ENCODE peak calls at places on chromosome 5, in six cellular contexts. One of them, this sample, is unnamed.

GRCh38 chr5:61625682-61626620 is 293.9 kb downstream of the ZSWIM6 start:
- DNase-seq in activated CD4-positive, alpha-beta T cell treated with anti-CD3 and anti-CD28 coated beads for 4 hours: no peak
- DNase-seq in lung: peak
- DNase-seq in NCI-H460: peak
- DNase-seq in activated gamma-delta T cell treated with Interleukin-2 at 50 U/mL for 16 hours: no peak
- DNase-seq in CD4-positive, alpha-beta memory T cell: no peak
- DNase-seq in this sample: no peak

GRCh38 chr5:16552666-16553343 is 64.0 kb downstream of the RETREG1 start:
- DNase-seq in activated CD4-positive, alpha-beta T cell treated with anti-CD3 and anti-CD28 coated beads for 4 hours: peak
- DNase-seq in lung: peak
- DNase-seq in NCI-H460: peak
- DNase-seq in activated gamma-delta T cell treated with Interleukin-2 at 50 U/mL for 16 hours: peak
- DNase-seq in CD4-positive, alpha-beta memory T cell: peak
- DNase-seq in this sample: peak

GRCh38 chr5:173311818-173312585 is 16.2 kb downstream of the STC2 start:
- DNase-seq in activated CD4-positive, alpha-beta T cell treated with anti-CD3 and anti-CD28 coated beads for 4 hours: no peak
- DNase-seq in lung: no peak
- DNase-seq in NCI-H460: no peak
- DNase-seq in activated gamma-delta T cell treated with Interleukin-2 at 50 U/mL for 16 hours: no peak
- DNase-seq in CD4-positive, alpha-beta memory T cell: no peak
- DNase-seq in this sample: no peak

GRCh38 chr5:63262191-63262981 is 683.8 kb downstream of the LRRC70 start:
- DNase-seq in activated CD4-positive, alpha-beta T cell treated with anti-CD3 and anti-CD28 coated beads for 4 hours: no peak
- DNase-seq in lung: no peak
- DNase-seq in NCI-H460: peak
- DNase-seq in activated gamma-delta T cell treated with Interleukin-2 at 50 U/mL for 16 hours: no peak
- DNase-seq in CD4-positive, alpha-beta memory T cell: no peak
- DNase-seq in this sample: no peak

GRCh38 chr5:95810305-95811125 is 12.0 kb downstream of the GLRX start:
- DNase-seq in activated CD4-positive, alpha-beta T cell treated with anti-CD3 and anti-CD28 coated beads for 4 hours: no peak
- DNase-seq in lung: no peak
- DNase-seq in NCI-H460: no peak
- DNase-seq in activated gamma-delta T cell treated with Interleukin-2 at 50 U/mL for 16 hours: no peak
- DNase-seq in CD4-positive, alpha-beta memory T cell: no peak
- DNase-seq in this sample: no peak

GRCh38 chr5:82355921-82356454 is 77.8 kb upstream of the RPS23 start:
- DNase-seq in activated CD4-positive, alpha-beta T cell treated with anti-CD3 and anti-CD28 coated beads for 4 hours: no peak
- DNase-seq in lung: no peak
- DNase-seq in NCI-H460: no peak
- DNase-seq in activated gamma-delta T cell treated with Interleukin-2 at 50 U/mL for 16 hours: no peak
- DNase-seq in CD4-positive, alpha-beta memory T cell: no peak
- DNase-seq in this sample: no peak

GRCh38 chr5:165333623-165334022 is 1828.2 kb downstream of the MAT2B start:
- DNase-seq in activated CD4-positive, alpha-beta T cell treated with anti-CD3 and anti-CD28 coated beads for 4 hours: no peak
- DNase-seq in lung: no peak
- DNase-seq in NCI-H460: no peak
- DNase-seq in activated gamma-delta T cell treated with Interleukin-2 at 50 U/mL for 16 hours: no peak
- DNase-seq in CD4-positive, alpha-beta memory T cell: no peak
- DNase-seq in this sample: no peak

GRCh38 chr5:2549354-2549753 is 202.1 kb downstream of the IRX2 start:
- DNase-seq in activated CD4-positive, alpha-beta T cell treated with anti-CD3 and anti-CD28 coated beads for 4 hours: no peak
- DNase-seq in lung: no peak
- DNase-seq in NCI-H460: no peak
- DNase-seq in activated gamma-delta T cell treated with Interleukin-2 at 50 U/mL for 16 hours: no peak
- DNase-seq in CD4-positive, alpha-beta memory T cell: no peak
- DNase-seq in this sample: no peak

GRCh38 chr5:176337913-176338312 is 23.7 kb downstream of the KIAA1191 start:
- DNase-seq in activated CD4-positive, alpha-beta T cell treated with anti-CD3 and anti-CD28 coated beads for 4 hours: no peak
- DNase-seq in lung: no peak
- DNase-seq in NCI-H460: no peak
- DNase-seq in activated gamma-delta T cell treated with Interleukin-2 at 50 U/mL for 16 hours: no peak
- DNase-seq in CD4-positive, alpha-beta memory T cell: no peak
- DNase-seq in this sample: no peak

GRCh38 chr5:141618030-141618803 is 583 bp downstream of the DIAPH1 start:
- DNase-seq in activated CD4-positive, alpha-beta T cell treated with anti-CD3 and anti-CD28 coated beads for 4 hours: peak
- DNase-seq in lung: peak
- DNase-seq in NCI-H460: no peak
- DNase-seq in activated gamma-delta T cell treated with Interleukin-2 at 50 U/mL for 16 hours: peak
- DNase-seq in CD4-positive, alpha-beta memory T cell: peak
- DNase-seq in this sample: peak

GRCh38 chr5:81428866-81429265 is 34.9 kb upstream of the ACOT12 start:
- DNase-seq in activated CD4-positive, alpha-beta T cell treated with anti-CD3 and anti-CD28 coated beads for 4 hours: no peak
- DNase-seq in lung: no peak
- DNase-seq in NCI-H460: no peak
- DNase-seq in activated gamma-delta T cell treated with Interleukin-2 at 50 U/mL for 16 hours: no peak
- DNase-seq in CD4-positive, alpha-beta memory T cell: no peak
- DNase-seq in this sample: no peak

GRCh38 chr5:93886917-93887361 is 145.5 kb upstream of the POU5F2 start:
- DNase-seq in activated CD4-positive, alpha-beta T cell treated with anti-CD3 and anti-CD28 coated beads for 4 hours: no peak
- DNase-seq in lung: no peak
- DNase-seq in NCI-H460: no peak
- DNase-seq in activated gamma-delta T cell treated with Interleukin-2 at 50 U/mL for 16 hours: no peak
- DNase-seq in CD4-positive, alpha-beta memory T cell: no peak
- DNase-seq in this sample: no peak

GRCh38 chr5:6725448-6725847 is 12.2 kb downstream of the TENT4A start:
- DNase-seq in activated CD4-positive, alpha-beta T cell treated with anti-CD3 and anti-CD28 coated beads for 4 hours: no peak
- DNase-seq in lung: no peak
- DNase-seq in NCI-H460: no peak
- DNase-seq in activated gamma-delta T cell treated with Interleukin-2 at 50 U/mL for 16 hours: no peak
- DNase-seq in CD4-positive, alpha-beta memory T cell: no peak
- DNase-seq in this sample: no peak

GRCh38 chr5:16464664-16465543 is 696 bp downstream of the ZNF622 start:
- DNase-seq in activated CD4-positive, alpha-beta T cell treated with anti-CD3 and anti-CD28 coated beads for 4 hours: no peak
- DNase-seq in lung: no peak
- DNase-seq in NCI-H460: no peak
- DNase-seq in activated gamma-delta T cell treated with Interleukin-2 at 50 U/mL for 16 hours: no peak
- DNase-seq in CD4-positive, alpha-beta memory T cell: no peak
- DNase-seq in this sample: no peak

GRCh38 chr5:79491690-79492317 is 22.1 kb downstream of the HOMER1 start:
- DNase-seq in activated CD4-positive, alpha-beta T cell treated with anti-CD3 and anti-CD28 coated beads for 4 hours: no peak
- DNase-seq in lung: no peak
- DNase-seq in NCI-H460: no peak
- DNase-seq in activated gamma-delta T cell treated with Interleukin-2 at 50 U/mL for 16 hours: no peak
- DNase-seq in CD4-positive, alpha-beta memory T cell: no peak
- DNase-seq in this sample: no peak

GRCh38 chr5:146766013-146766412 is 112.5 kb downstream of the PPP2R2B start:
- DNase-seq in activated CD4-positive, alpha-beta T cell treated with anti-CD3 and anti-CD28 coated beads for 4 hours: no peak
- DNase-seq in lung: no peak
- DNase-seq in NCI-H460: no peak
- DNase-seq in activated gamma-delta T cell treated with Interleukin-2 at 50 U/mL for 16 hours: no peak
- DNase-seq in CD4-positive, alpha-beta memory T cell: no peak
- DNase-seq in this sample: no peak

GRCh38 chr5:79229357-79230174 is 6.4 kb upstream of the JMY start:
- DNase-seq in activated CD4-positive, alpha-beta T cell treated with anti-CD3 and anti-CD28 coated beads for 4 hours: no peak
- DNase-seq in lung: no peak
- DNase-seq in NCI-H460: no peak
- DNase-seq in activated gamma-delta T cell treated with Interleukin-2 at 50 U/mL for 16 hours: no peak
- DNase-seq in CD4-positive, alpha-beta memory T cell: peak
- DNase-seq in this sample: no peak

GRCh38 chr5:95178046-95178651 is 106.7 kb downstream of the MCTP1 start:
- DNase-seq in activated CD4-positive, alpha-beta T cell treated with anti-CD3 and anti-CD28 coated beads for 4 hours: no peak
- DNase-seq in lung: no peak
- DNase-seq in NCI-H460: no peak
- DNase-seq in activated gamma-delta T cell treated with Interleukin-2 at 50 U/mL for 16 hours: no peak
- DNase-seq in CD4-positive, alpha-beta memory T cell: no peak
- DNase-seq in this sample: no peak

GRCh38 chr5:176797456-176798093 is 12.8 kb upstream of the UNC5A start:
- DNase-seq in activated CD4-positive, alpha-beta T cell treated with anti-CD3 and anti-CD28 coated beads for 4 hours: no peak
- DNase-seq in lung: no peak
- DNase-seq in NCI-H460: no peak
- DNase-seq in activated gamma-delta T cell treated with Interleukin-2 at 50 U/mL for 16 hours: no peak
- DNase-seq in CD4-positive, alpha-beta memory T cell: no peak
- DNase-seq in this sample: no peak

GRCh38 chr5:61617039-61617438 is 285.0 kb downstream of the ZSWIM6 start:
- DNase-seq in activated CD4-positive, alpha-beta T cell treated with anti-CD3 and anti-CD28 coated beads for 4 hours: no peak
- DNase-seq in lung: no peak
- DNase-seq in NCI-H460: no peak
- DNase-seq in activated gamma-delta T cell treated with Interleukin-2 at 50 U/mL for 16 hours: no peak
- DNase-seq in CD4-positive, alpha-beta memory T cell: no peak
- DNase-seq in this sample: no peak

GRCh38 chr5:68898961-68899471 is 194.8 kb upstream of the SLC30A5 start:
- DNase-seq in activated CD4-positive, alpha-beta T cell treated with anti-CD3 and anti-CD28 coated beads for 4 hours: no peak
- DNase-seq in lung: no peak
- DNase-seq in NCI-H460: no peak
- DNase-seq in activated gamma-delta T cell treated with Interleukin-2 at 50 U/mL for 16 hours: no peak
- DNase-seq in CD4-positive, alpha-beta memory T cell: no peak
- DNase-seq in this sample: no peak

GRCh38 chr5:62731011-62731410 is 152.4 kb downstream of the LRRC70 start:
- DNase-seq in activated CD4-positive, alpha-beta T cell treated with anti-CD3 and anti-CD28 coated beads for 4 hours: no peak
- DNase-seq in lung: no peak
- DNase-seq in NCI-H460: no peak
- DNase-seq in activated gamma-delta T cell treated with Interleukin-2 at 50 U/mL for 16 hours: no peak
- DNase-seq in CD4-positive, alpha-beta memory T cell: no peak
- DNase-seq in this sample: no peak

GRCh38 chr5:133225671-133226152 is 173.9 kb downstream of the HSPA4 start:
- DNase-seq in activated CD4-positive, alpha-beta T cell treated with anti-CD3 and anti-CD28 coated beads for 4 hours: no peak
- DNase-seq in lung: no peak
- DNase-seq in NCI-H460: no peak
- DNase-seq in activated gamma-delta T cell treated with Interleukin-2 at 50 U/mL for 16 hours: no peak
- DNase-seq in CD4-positive, alpha-beta memory T cell: no peak
- DNase-seq in this sample: no peak

GRCh38 chr5:83470920-83471404 is 582 bp upstream of the VCAN start:
- DNase-seq in activated CD4-positive, alpha-beta T cell treated with anti-CD3 and anti-CD28 coated beads for 4 hours: no peak
- DNase-seq in lung: no peak
- DNase-seq in NCI-H460: no peak
- DNase-seq in activated gamma-delta T cell treated with Interleukin-2 at 50 U/mL for 16 hours: no peak
- DNase-seq in CD4-positive, alpha-beta memory T cell: no peak
- DNase-seq in this sample: no peak

GRCh38 chr5:7745882-7746735 is 104.8 kb downstream of the CFAP90 start:
- DNase-seq in activated CD4-positive, alpha-beta T cell treated with anti-CD3 and anti-CD28 coated beads for 4 hours: no peak
- DNase-seq in lung: peak
- DNase-seq in NCI-H460: peak
- DNase-seq in activated gamma-delta T cell treated with Interleukin-2 at 50 U/mL for 16 hours: peak
- DNase-seq in CD4-positive, alpha-beta memory T cell: no peak
- DNase-seq in this sample: peak

GRCh38 chr5:139839918-139840317 is 44.3 kb downstream of the PSD2 start:
- DNase-seq in activated CD4-positive, alpha-beta T cell treated with anti-CD3 and anti-CD28 coated beads for 4 hours: no peak
- DNase-seq in lung: no peak
- DNase-seq in NCI-H460: no peak
- DNase-seq in activated gamma-delta T cell treated with Interleukin-2 at 50 U/mL for 16 hours: no peak
- DNase-seq in CD4-positive, alpha-beta memory T cell: no peak
- DNase-seq in this sample: no peak

GRCh38 chr5:180235846-180236245 is 26.8 kb upstream of the RASGEF1C start:
- DNase-seq in activated CD4-positive, alpha-beta T cell treated with anti-CD3 and anti-CD28 coated beads for 4 hours: no peak
- DNase-seq in lung: no peak
- DNase-seq in NCI-H460: no peak
- DNase-seq in activated gamma-delta T cell treated with Interleukin-2 at 50 U/mL for 16 hours: no peak
- DNase-seq in CD4-positive, alpha-beta memory T cell: no peak
- DNase-seq in this sample: no peak

GRCh38 chr5:136242611-136243010 is 49.6 kb upstream of the SMIM32 start:
- DNase-seq in activated CD4-positive, alpha-beta T cell treated with anti-CD3 and anti-CD28 coated beads for 4 hours: no peak
- DNase-seq in lung: no peak
- DNase-seq in NCI-H460: no peak
- DNase-seq in activated gamma-delta T cell treated with Interleukin-2 at 50 U/mL for 16 hours: no peak
- DNase-seq in CD4-positive, alpha-beta memory T cell: no peak
- DNase-seq in this sample: no peak

GRCh38 chr5:179866241-179867078 is 7.8 kb upstream of the MRNIP start:
- DNase-seq in activated CD4-positive, alpha-beta T cell treated with anti-CD3 and anti-CD28 coated beads for 4 hours: no peak
- DNase-seq in lung: no peak
- DNase-seq in NCI-H460: no peak
- DNase-seq in activated gamma-delta T cell treated with Interleukin-2 at 50 U/mL for 16 hours: no peak
- DNase-seq in CD4-positive, alpha-beta memory T cell: no peak
- DNase-seq in this sample: peak

GRCh38 chr5:169826618-169827017 is 153.7 kb downstream of the INSYN2B start:
- DNase-seq in activated CD4-positive, alpha-beta T cell treated with anti-CD3 and anti-CD28 coated beads for 4 hours: no peak
- DNase-seq in lung: no peak
- DNase-seq in NCI-H460: no peak
- DNase-seq in activated gamma-delta T cell treated with Interleukin-2 at 50 U/mL for 16 hours: no peak
- DNase-seq in CD4-positive, alpha-beta memory T cell: no peak
- DNase-seq in this sample: no peak

GRCh38 chr5:107957023-107957422 is 286.3 kb upstream of the EFNA5 start:
- DNase-seq in activated CD4-positive, alpha-beta T cell treated with anti-CD3 and anti-CD28 coated beads for 4 hours: no peak
- DNase-seq in lung: no peak
- DNase-seq in NCI-H460: no peak
- DNase-seq in activated gamma-delta T cell treated with Interleukin-2 at 50 U/mL for 16 hours: no peak
- DNase-seq in CD4-positive, alpha-beta memory T cell: no peak
- DNase-seq in this sample: no peak

GRCh38 chr5:95817430-95817829 is 5.1 kb downstream of the GLRX start:
- DNase-seq in activated CD4-positive, alpha-beta T cell treated with anti-CD3 and anti-CD28 coated beads for 4 hours: no peak
- DNase-seq in lung: no peak
- DNase-seq in NCI-H460: no peak
- DNase-seq in activated gamma-delta T cell treated with Interleukin-2 at 50 U/mL for 16 hours: peak
- DNase-seq in CD4-positive, alpha-beta memory T cell: peak
- DNase-seq in this sample: no peak

GRCh38 chr5:3594514-3595101 is 1.0 kb upstream of the IRX1 start:
- DNase-seq in activated CD4-positive, alpha-beta T cell treated with anti-CD3 and anti-CD28 coated beads for 4 hours: no peak
- DNase-seq in lung: peak
- DNase-seq in NCI-H460: no peak
- DNase-seq in activated gamma-delta T cell treated with Interleukin-2 at 50 U/mL for 16 hours: no peak
- DNase-seq in CD4-positive, alpha-beta memory T cell: no peak
- DNase-seq in this sample: no peak

This sample was measured in T47D.